ENCODE peak calls at places on chromosomes 4 and X, in six cellular contexts. H is psoas muscle; Z is lower lobe of right lung; R is NCI-H1694; C is COR-L47; O is activated CD4-positive, alpha-beta T cell treated with anti-CD3 and anti-CD28 coated beads, Interleukin-2, amount 50 U/mL, for 1 hour. G is an unnamed sample.

GRCh38 chr4:153611679-153612078 is 72.4 kb upstream of the TLR2 start:
- DNase-seq in H (no peak), Z (no peak), R (no peak), C (no peak), O (no peak), G (no peak)

GRCh38 chr4:142352682-142353081 is 493.4 kb downstream of the INPP4B start:
- DNase-seq in H (no peak), Z (no peak), R (no peak), C (no peak), O (no peak), G (no peak)

GRCh38 chr4:154616731-154617130 is 4.3 kb upstream of the FGG start:
- DNase-seq in H (no peak), Z (no peak), R (no peak), C (no peak), O (no peak), G (no peak)

GRCh38 chr4:186557486-186557885 is 2.1 kb upstream of the MTNR1A start:
- DNase-seq in H (no peak), Z (no peak), R (no peak), C (no peak), O (no peak), G (no peak)

GRCh38 chr4:17707671-17708070 is 73.8 kb downstream of the FAM184B start:
- DNase-seq in H (no peak), Z (no peak), R (no peak), C (no peak), O (no peak), G (no peak)

GRCh38 chr4:15888515-15888914 is 50.0 kb downstream of the FGFBP1 start:
- DNase-seq in H (no peak), Z (no peak), R (no peak), C (no peak), O (no peak), G (no peak)

GRCh38 chrX:109843963-109844751 is 111.1 kb upstream of the ACSL4 start:
- DNase-seq in H (no peak), Z (no peak), R (no peak), C (no peak), O (no peak), G (no peak)

GRCh38 chrX:112638691-112639090 is 41.0 kb downstream of the LHFPL1 start:
- DNase-seq in H (no peak), Z (no peak), R (no peak), C (no peak), O (no peak), G (no peak)

GRCh38 chrX:45755719-45756118 is 555.0 kb upstream of the DIPK2B start:
- DNase-seq in H (no peak), Z (no peak), R (no peak), C (no peak), O (no peak), G (no peak)

GRCh38 chr4:152104846-152105462 is 344.1 kb upstream of the GATB start:
- DNase-seq in H (no peak), Z (no peak), R (no peak), C (no peak), O (no peak), G (no peak)

GRCh38 chr4:62271107-62271506 is 1071.0 kb downstream of the ADGRL3 start:
- DNase-seq in H (no peak), Z (no peak), R (no peak), C (no peak), O (no peak), G (no peak)

GRCh38 chrX:86047174-86047991 is at the start of gene CHM:
- DNase-seq in H (peak), Z (peak), R (no peak), C (no peak), O (peak), G (peak)

GRCh38 chrX:150256297-150256650 is 106.8 kb upstream of the MAMLD1 start:
- DNase-seq in H (no peak), Z (no peak), R (no peak), C (no peak), O (no peak), G (no peak)

GRCh38 chr4:2745981-2746806 is 9.9 kb downstream of the TNIP2 start:
- DNase-seq in H (peak), Z (peak), R (no peak), C (no peak), O (peak), G (peak)

GRCh38 chrX:17679820-17680219 is 57.5 kb upstream of the SCML1 start:
- DNase-seq in H (no peak), Z (no peak), R (no peak), C (peak), O (no peak), G (no peak)

GRCh38 chr4:119498520-119498919 is 130.1 kb downstream of the PDE5A start:
- DNase-seq in H (no peak), Z (no peak), R (no peak), C (no peak), O (no peak), G (no peak)

GRCh38 chr4:43132010-43132582 is 239.6 kb downstream of the GRXCR1 start:
- DNase-seq in H (peak), Z (peak), R (peak), C (peak), O (peak), G (no peak)

GRCh38 chr4:145679520-145679919 is 426 bp upstream of the C4orf51 start:
- DNase-seq in H (peak), Z (peak), R (no peak), C (peak), O (no peak), G (no peak)

GRCh38 chrX:18422325-18422724 is 3.1 kb upstream of the CDKL5 start:
- DNase-seq in H (no peak), Z (no peak), R (no peak), C (no peak), O (no peak), G (no peak)

G was measured in CD14-positive monocyte.